ENCODE peak calls at places on chromosomes 5 and 9, in six cellular contexts. I, Y, T, Q, S and A are unnamed samples.

GRCh38 chr9:111282940-111283339 is 47.1 kb downstream of the OR2K2 start:
- DNase-seq in Q (no peak), Y (no peak), I (no peak), S (no peak), T (no peak), A (no peak)

GRCh38 chr5:35420200-35420599 is 189.9 kb upstream of the PRLR start:
- DNase-seq in S (no peak), T (no peak), I (no peak), Q (no peak), Y (no peak), A (no peak)

GRCh38 chr5:147483197-147483790 is 26.6 kb downstream of the DPYSL3 start:
- DNase-seq in I (no peak), T (no peak), Y (no peak), S (no peak), Q (no peak), A (no peak)

GRCh38 chr5:133179405-133179804 is 127.6 kb downstream of the HSPA4 start:
- DNase-seq in S (no peak), Y (no peak), Q (no peak), I (no peak), T (no peak), A (no peak)

GRCh38 chr9:73050887-73051550 is 98.2 kb upstream of the ALDH1A1 start:
- DNase-seq in S (no peak), Q (no peak), T (peak), I (no peak), Y (no peak), A (no peak)

GRCh38 chr5:82793808-82794419 is 283.3 kb downstream of the TMEM167A start:
- DNase-seq in Y (peak), Q (peak), S (peak), T (peak), I (peak), A (peak)

GRCh38 chr5:57532513-57533497 is 50.2 kb upstream of the ACTBL2 start:
- DNase-seq in Y (no peak), S (no peak), Q (no peak), I (no peak), T (no peak), A (peak)

GRCh38 chr5:114360816-114361723 is 800 bp upstream of the KCNN2 start:
- DNase-seq in Y (no peak), S (no peak), I (no peak), T (peak), Q (peak), A (no peak)

GRCh38 chr5:96300986-96301385 is 132.1 kb downstream of the PCSK1 start:
- DNase-seq in S (no peak), Y (no peak), Q (no peak), I (no peak), T (no peak), A (no peak)

GRCh38 chr5:35337332-35338168 is 107.3 kb upstream of the PRLR start:
- DNase-seq in Y (no peak), S (no peak), Q (no peak), T (peak), I (no peak), A (no peak)

GRCh38 chr9:80175286-80175906 is 603.6 kb downstream of the TLE4 start:
- DNase-seq in I (peak), Y (peak), S (peak), T (peak), Q (peak), A (no peak)

GRCh38 chr5:131628990-131629389 is 6.0 kb downstream of the RAPGEF6 start:
- DNase-seq in T (no peak), I (no peak), Y (no peak), S (no peak), Q (no peak), A (peak)

GRCh38 chr5:100448250-100448649 is 86.9 kb upstream of the FAM174A start:
- DNase-seq in T (no peak), I (no peak), Y (no peak), S (no peak), Q (no peak), A (no peak)

GRCh38 chr9:19485193-19485592 is 76.4 kb downstream of the ACER2 start:
- DNase-seq in S (no peak), I (no peak), Y (no peak), Q (no peak), T (no peak), A (no peak)

GRCh38 chr5:53035868-53036381 is 46.8 kb downstream of the ITGA2 start:
- DNase-seq in Y (peak), T (peak), Q (no peak), I (no peak), S (no peak), A (peak)

GRCh38 chr5:71693828-71694427 is 25.1 kb upstream of the CARTPT start:
- DNase-seq in Q (no peak), S (no peak), T (peak), I (peak), Y (no peak), A (peak)

GRCh38 chr9:128254362-128254761 is 21.4 kb downstream of the GOLGA2 start:
- DNase-seq in T (no peak), Q (no peak), I (no peak), S (no peak), Y (no peak), A (no peak)

GRCh38 chr9:130172161-130172857 is at the start of gene NCS1:
- DNase-seq in S (peak), I (peak), Q (peak), T (peak), Y (no peak), A (peak)

GRCh38 chr9:128927731-128928411 is 7.1 kb downstream of the PHYHD1 start:
- DNase-seq in Q (peak), Y (peak), I (peak), T (peak), S (peak), A (peak)

GRCh38 chr9:95409650-95410426 is 92.3 kb upstream of the FANCC start:
- DNase-seq in Y (no peak), T (no peak), S (no peak), I (no peak), Q (no peak), A (peak)

GRCh38 chr5:169656125-169656990 is 19.3 kb downstream of the DOCK2 start:
- DNase-seq in Y (no peak), S (no peak), Q (no peak), T (no peak), I (no peak), A (no peak)

GRCh38 chr5:69522035-69522434 is 29.4 kb downstream of the OCLN start:
- DNase-seq in T (no peak), Q (no peak), I (no peak), S (no peak), Y (no peak), A (no peak)

GRCh38 chr5:160448886-160449285 is 27.2 kb downstream of the PTTG1 start:
- DNase-seq in T (no peak), S (no peak), Y (no peak), I (no peak), Q (no peak), A (no peak)

GRCh38 chr9:90999425-91000397 is 198.1 kb downstream of the SYK start:
- DNase-seq in Y (no peak), T (no peak), S (no peak), Q (no peak), I (no peak), A (no peak)

GRCh38 chr5:149937610-149938009 is 7.0 kb downstream of the PDE6A start:
- DNase-seq in Y (no peak), I (no peak), T (no peak), S (no peak), Q (no peak), A (no peak)

GRCh38 chr5:145350501-145350900 is 484.6 kb downstream of the PRELID2 start:
- DNase-seq in Y (no peak), Q (no peak), T (no peak), S (no peak), I (no peak), A (peak)

GRCh38 chr5:86175224-86175623 is 442.5 kb upstream of the COX7C start:
- DNase-seq in Y (no peak), S (no peak), Q (no peak), T (no peak), I (no peak), A (no peak)

GRCh38 chr9:84146893-84147705 is 166.5 kb downstream of the RMI1 start:
- DNase-seq in T (no peak), I (no peak), Q (no peak), S (no peak), Y (no peak), A (no peak)

GRCh38 chr9:120571443-120572257 is 8.3 kb downstream of the CDK5RAP2 start:
- DNase-seq in T (no peak), Y (no peak), S (peak), Q (peak), I (no peak), A (no peak)

GRCh38 chr5:56479701-56480304 is 246.7 kb upstream of the ANKRD55 start:
- DNase-seq in Q (peak), Y (peak), I (peak), S (no peak), T (no peak), A (peak)

GRCh38 chr5:87169300-87169991 is 98.2 kb upstream of the RASA1 start:
- DNase-seq in Q (no peak), T (no peak), Y (no peak), I (no peak), S (no peak), A (no peak)

GRCh38 chr9:3441197-3441816 is 84.5 kb downstream of the RFX3 start:
- DNase-seq in Q (peak), Y (peak), I (peak), T (peak), S (peak), A (peak)

GRCh38 chr9:107491081-107492053 is 1.8 kb upstream of the KLF4 start:
- DNase-seq in Q (peak), Y (no peak), T (peak), S (peak), I (peak), A (no peak)

GRCh38 chr5:71014186-71014585 is 11.0 kb downstream of the NAIP start:
- DNase-seq in Y (no peak), Q (no peak), S (no peak), I (no peak), T (no peak), A (no peak)

GRCh38 chr5:95668216-95668615 is 14.6 kb downstream of the SPATA9 start:
- DNase-seq in Y (no peak), Q (no peak), I (no peak), T (no peak), S (no peak), A (no peak)

GRCh38 chr5:42612997-42613396 is 143.6 kb upstream of the CCDC152 start:
- DNase-seq in Q (no peak), Y (no peak), S (no peak), I (no peak), T (no peak), A (peak)

GRCh38 chr9:86668488-86668887 is 278.8 kb downstream of the GAS1 start:
- DNase-seq in Q (no peak), Y (no peak), I (no peak), S (no peak), T (no peak), A (no peak)

GRCh38 chr5:143262393-143263174 is 140.9 kb downstream of the NR3C1 start:
- DNase-seq in Y (no peak), Q (no peak), I (no peak), S (no peak), T (no peak), A (peak)

GRCh38 chr5:1495525-1495897 is 28.2 kb downstream of the LPCAT1 start:
- DNase-seq in S (no peak), I (no peak), Y (no peak), T (no peak), Q (no peak), A (peak)
- H3K27ac ChIP-seq in S (peak), I (peak), Y (no peak), T (no peak), Q (no peak), A (no peak)

DNA sequence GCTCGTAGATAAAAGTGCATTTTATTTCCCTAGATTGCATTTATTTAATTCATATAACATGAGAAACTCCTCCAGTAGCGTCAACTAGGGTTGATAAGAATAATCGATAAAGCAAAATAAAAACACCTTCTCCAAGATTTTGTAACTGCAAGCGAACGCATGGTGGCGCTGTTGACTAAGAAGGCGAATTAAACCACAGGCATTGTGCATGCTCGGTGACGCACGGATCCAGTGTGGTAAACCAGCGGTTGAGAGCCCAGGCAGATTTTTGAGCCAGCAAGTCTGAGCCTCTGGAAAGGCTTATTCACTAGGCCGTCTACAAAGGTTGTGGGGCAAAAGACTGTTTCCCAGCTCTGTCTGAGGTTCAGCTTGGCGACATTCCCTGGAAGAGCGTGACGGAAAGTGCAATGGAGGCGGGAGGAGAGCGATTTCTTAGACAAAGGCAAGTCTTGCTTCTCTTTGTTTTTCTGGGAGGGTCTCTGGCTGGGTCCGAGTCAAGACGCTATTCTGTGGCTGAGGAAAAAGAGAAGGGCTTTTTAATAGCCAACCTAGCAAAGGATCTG is at the start of gene PCDHB3:
- DNase-seq in Q (peak), S (no peak), I (no peak), Y (peak), T (no peak), A (no peak)
- H3K4me3 ChIP-seq in Q (peak), S (no peak), I (no peak), Y (no peak), T (no peak), A (no peak)

DNA sequence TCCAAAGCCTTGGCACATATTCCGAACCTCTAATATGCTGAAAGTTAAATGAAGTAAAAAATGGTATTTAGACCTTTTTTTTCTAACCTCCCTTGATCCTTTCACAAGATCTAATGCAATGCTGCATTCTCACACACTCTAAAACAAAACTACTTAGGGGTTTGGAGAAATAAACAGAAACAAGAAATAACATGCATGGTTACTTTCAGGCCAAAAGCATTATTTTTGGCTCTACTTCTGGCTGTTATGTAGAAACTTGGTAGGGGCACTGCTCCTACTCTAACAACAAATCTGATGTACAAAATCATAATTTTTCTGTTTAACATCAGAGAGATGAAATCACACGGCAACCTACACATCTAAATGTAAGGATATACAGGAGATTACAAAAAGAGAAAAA is 51.2 kb downstream of the CHD1 start:
- DNase-seq in Q (no peak), S (no peak), Y (no peak), T (no peak), I (no peak), A (no peak)
- H3K27ac ChIP-seq in Q (no peak), S (no peak), Y (no peak), T (no peak), I (no peak), A (no peak)

DNA sequence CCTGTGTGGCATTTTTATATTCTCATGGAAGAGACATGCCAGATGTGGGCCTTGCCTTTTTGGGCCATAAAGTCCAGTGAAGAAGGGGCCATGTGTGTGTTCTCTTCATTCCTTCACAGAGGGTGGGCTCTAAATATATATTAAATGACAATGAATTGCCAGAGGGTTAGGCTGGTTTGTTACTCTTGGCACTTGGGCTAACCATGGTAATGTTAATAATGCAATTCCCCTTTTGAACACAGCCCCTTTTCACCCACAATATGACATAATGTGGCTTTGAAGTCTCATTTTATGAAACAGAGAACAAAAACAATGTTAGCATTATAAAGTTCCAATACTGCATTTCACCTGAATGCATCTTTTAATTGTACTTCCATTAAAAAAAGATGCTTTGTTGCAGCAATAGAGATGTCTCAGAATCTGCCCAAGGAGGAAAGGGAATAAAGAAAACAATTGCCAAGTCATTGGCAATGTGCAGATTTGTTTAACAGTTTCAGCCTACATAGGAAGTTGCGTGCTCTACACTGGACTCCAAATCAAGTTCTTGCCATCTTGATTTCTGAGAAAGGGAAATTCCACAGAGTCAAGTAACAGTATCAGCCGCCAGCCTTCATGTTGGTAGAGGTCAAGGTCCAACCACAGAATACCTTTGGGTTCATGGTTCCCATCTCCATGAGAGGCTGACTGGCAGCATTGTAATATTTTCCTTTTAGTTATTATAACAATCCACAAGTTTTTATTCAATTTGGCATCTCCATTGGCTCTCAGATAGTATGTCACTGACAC is 141.9 kb downstream of the SLC12A2 start:
- DNase-seq in T (no peak), Y (no peak), Q (no peak), S (no peak), I (no peak), A (no peak)
- H3K4me3 ChIP-seq in T (no peak), Y (no peak), Q (no peak), S (no peak), I (no peak), A (no peak)

GRCh38 chr5:68443091-68443490 is 227.5 kb downstream of the PIK3R1 start:
- DNase-seq in Y (no peak), T (no peak), Q (no peak), S (no peak), I (no peak), A (no peak)

GRCh38 chr5:68441309-68441708 is 225.8 kb downstream of the PIK3R1 start:
- DNase-seq in T (no peak), Q (no peak), S (no peak), Y (no peak), I (no peak), A (no peak)

GRCh38 chr5:68440255-68440654 is 224.7 kb downstream of the PIK3R1 start:
- DNase-seq in I (no peak), Y (no peak), T (no peak), Q (no peak), S (no peak), A (no peak)

GRCh38 chr5:68444048-68444447 is 228.5 kb downstream of the PIK3R1 start:
- DNase-seq in T (no peak), I (no peak), S (no peak), Y (no peak), Q (no peak), A (no peak)

GRCh38 chr5:68440666-68441065 is 225.1 kb downstream of the PIK3R1 start:
- DNase-seq in Y (no peak), I (no peak), S (no peak), Q (no peak), T (no peak), A (no peak)
- H3K27ac ChIP-seq in Y (no peak), I (no peak), S (no peak), Q (no peak), T (no peak), A (no peak)

GRCh38 chr5:151222054-151222768 is 1.7 kb downstream of the CCDC69 start:
- DNase-seq in Y (no peak), S (no peak), T (no peak), Q (no peak), I (peak), A (no peak)

GRCh38 chr5:151223447-151224264 is at the start of gene CCDC69:
- DNase-seq in I (peak), Y (peak), Q (peak), T (peak), S (peak), A (peak)

GRCh38 chr5:151224372-151224771 is 480 bp upstream of the CCDC69 start:
- DNase-seq in S (no peak), Y (peak), T (no peak), I (no peak), Q (no peak), A (no peak)

GRCh38 chr5:151221574-151221973 is 2.3 kb downstream of the CCDC69 start:
- DNase-seq in I (no peak), T (no peak), Q (no peak), Y (no peak), S (no peak), A (no peak)

DNA sequence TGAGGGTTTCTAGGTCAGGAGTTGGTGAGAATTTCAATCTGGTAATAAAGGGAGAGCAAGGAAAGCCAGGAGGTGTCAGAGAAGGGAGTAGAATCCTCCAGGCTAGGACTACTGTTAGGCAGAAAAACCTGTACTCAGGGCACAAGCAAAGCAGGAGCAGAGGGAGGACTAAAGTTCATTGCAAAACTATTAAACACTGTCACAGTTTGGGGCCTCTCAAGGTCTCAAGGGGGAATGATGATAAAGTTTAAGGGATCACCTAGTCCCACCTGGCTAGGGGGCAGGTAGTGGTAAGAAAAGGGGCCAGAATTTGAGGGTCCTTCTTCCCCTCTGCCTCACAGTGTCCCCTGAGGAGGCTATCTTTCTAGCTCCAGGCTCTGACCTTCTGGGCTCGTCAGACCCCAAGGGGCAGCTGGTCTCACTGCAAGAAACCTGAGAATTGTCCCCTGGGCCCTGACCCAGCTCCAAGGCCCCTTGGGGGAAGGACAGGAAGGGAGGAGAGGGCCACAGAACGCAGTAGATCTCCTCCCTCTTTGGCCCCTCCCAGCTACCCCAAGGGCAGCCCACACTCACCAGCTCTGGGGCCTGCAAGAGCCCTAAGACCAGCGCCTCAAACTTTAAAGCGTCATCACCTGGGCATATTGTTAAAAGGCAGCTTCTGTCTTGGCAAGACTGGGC is 984 bp downstream of the CCDC69 start:
- DNase-seq in T (no peak), Q (peak), S (no peak), I (peak), Y (peak), A (no peak)
- H3K4me3 ChIP-seq in T (peak), Q (peak), S (peak), I (peak), Y (peak), A (peak)